ENCODE peak calls at places on chromosomes 13 and 19, in six cellular contexts. Z, Q, B, P, W and S are unnamed samples.

GRCh38 chr13:39688699-39689405 is 33.4 kb downstream of the COG6 start:
- DNase-seq in Z (peak; percentile 54), Q (no peak), B (no peak), P (peak; percentile 66), W (no peak), S (no peak)

GRCh38 chr13:98879965-98880364 is 97.9 kb downstream of the DOCK9 start:
- DNase-seq in Z (no peak), Q (no peak), B (no peak), P (no peak), W (no peak), S (no peak)

GRCh38 chr13:40394304-40394983 is 272.0 kb downstream of the FOXO1 start:
- DNase-seq in Z (no peak), Q (no peak), B (no peak), P (no peak), W (no peak), S (no peak)

GRCh38 chr19:45402469-45403070 is 2.3 kb downstream of the PPP1R13L start:
- DNase-seq in Z (no peak), Q (no peak), B (no peak), P (peak; percentile 37), W (peak; percentile 77), S (peak; percentile 85)

GRCh38 chr13:37501187-37501586 is 97.4 kb downstream of the POSTN start:
- DNase-seq in Z (peak; percentile 15), Q (no peak), B (no peak), P (no peak), W (no peak), S (no peak)

GRCh38 chr19:40717325-40717879 is 490 bp downstream of the ITPKC start:
- DNase-seq in Z (no peak), Q (no peak), B (no peak), P (no peak), W (no peak), S (no peak)

GRCh38 chr19:19627716-19628498 is at the start of gene LPAR2:
- DNase-seq in Z (no peak), Q (no peak), B (peak; percentile 46), P (no peak), W (peak; percentile 86), S (peak; percentile 78)

GRCh38 chr13:43293986-43294880 is 270.8 kb downstream of the DNAJC15 start:
- DNase-seq in Z (peak; percentile 43), Q (no peak), B (no peak), P (peak; percentile 74), W (no peak), S (no peak)

GRCh38 chr13:28564030-28564429 is 69.1 kb upstream of the FLT1 start:
- DNase-seq in Z (no peak), Q (no peak), B (no peak), P (no peak), W (peak; percentile 72), S (no peak)

GRCh38 chr19:45879055-45879454 is 6.9 kb downstream of the IRF2BP1 start:
- DNase-seq in Z (no peak), Q (no peak), B (no peak), P (no peak), W (no peak), S (no peak)

GRCh38 chr19:29685326-29685725 is 20.1 kb downstream of the PLEKHF1 start:
- DNase-seq in Z (no peak), Q (no peak), B (no peak), P (no peak), W (no peak), S (no peak)

GRCh38 chr19:49631279-49631588 is 8.7 kb downstream of the RRAS start:
- DNase-seq in Z (no peak), Q (no peak), B (no peak), P (no peak), W (no peak), S (no peak)

GRCh38 chr13:59016250-59016649 is 1147.5 kb downstream of the DIAPH3 start:
- DNase-seq in Z (no peak), Q (no peak), B (no peak), P (peak; percentile 42), W (no peak), S (no peak)

GRCh38 chr19:10193666-10194499 is 870 bp downstream of the DNMT1 start:
- DNase-seq in Z (peak; percentile 76), Q (no peak), B (peak; percentile 3), P (peak; percentile 64), W (peak; percentile 57), S (peak; percentile 48)

GRCh38 chr19:45478454-45479238 is 10.8 kb downstream of the FOSB start:
- DNase-seq in Z (peak; percentile 96), Q (no peak), B (peak; percentile 92), P (peak; percentile 94), W (peak; percentile 89), S (peak; percentile 91)

GRCh38 chr13:90680826-90681225 is 666.7 kb upstream of the MIR17HG start:
- DNase-seq in Z (no peak), Q (no peak), B (no peak), P (no peak), W (no peak), S (no peak)

GRCh38 chr19:46728693-46729339 is 11.9 kb upstream of the PRKD2 start:
- DNase-seq in Z (peak; percentile 44), Q (no peak), B (peak; percentile 43), P (peak; percentile 57), W (peak; percentile 57), S (peak; percentile 77)

GRCh38 chr19:55352040-55352439 is 2.5 kb downstream of the COX6B2 start:
- DNase-seq in Z (no peak), Q (no peak), B (no peak), P (no peak), W (no peak), S (no peak)

GRCh38 chr13:59360108-59360507 is 803.6 kb downstream of the DIAPH3 start:
- DNase-seq in Z (no peak), Q (no peak), B (no peak), P (no peak), W (peak; percentile 41), S (no peak)

GRCh38 chr19:39915848-39916215 is 18.6 kb downstream of the FCGBP start:
- DNase-seq in Z (no peak), Q (no peak), B (no peak), P (no peak), W (no peak), S (no peak)

GRCh38 chr19:16326401-16327130 is 1.9 kb downstream of the KLF2 start:
- DNase-seq in Z (no peak), Q (no peak), B (no peak), P (peak; percentile 47), W (no peak), S (peak; percentile 67)

GRCh38 chr13:113126265-113127150 is 3.9 kb downstream of the F10 start:
- DNase-seq in Z (no peak), Q (no peak), B (no peak), P (no peak), W (no peak), S (no peak)

GRCh38 chr19:41882568-41883462 is at the start of gene ARHGEF1:
- DNase-seq in Z (no peak), Q (no peak), B (no peak), P (peak; percentile 12), W (no peak), S (no peak)

GRCh38 chr13:68727165-68727564 is 1380.5 kb upstream of the ATXN8OS start:
- DNase-seq in Z (peak; percentile 0), Q (no peak), B (no peak), P (no peak), W (no peak), S (no peak)

GRCh38 chr19:49512970-49513745 is 697 bp downstream of the FCGRT start:
- DNase-seq in Z (no peak), Q (no peak), B (peak; percentile 53), P (peak; percentile 40), W (peak; percentile 18), S (peak; percentile 82)

GRCh38 chr19:33530261-33530660 is 8.7 kb upstream of the PEPD start:
- DNase-seq in Z (no peak), Q (no peak), B (no peak), P (no peak), W (no peak), S (no peak)

GRCh38 chr19:4969772-4970531 is 1.0 kb downstream of the KDM4B start:
- DNase-seq in Z (no peak), Q (no peak), B (peak; percentile 21), P (peak; percentile 65), W (no peak), S (no peak)
- H3K23ac ChIP-seq in Z (peak overlapping the region; percentile 86), Q (no peak overlapping the region), B (peak overlapping the region; percentile 6), P (peak overlapping the region; percentile 63), W (peak overlapping the region; percentile 42), S (no peak overlapping the region)

GRCh38 chr13:78382481-78382880 is 220.9 kb downstream of the POU4F1 start:
- DNase-seq in Z (no peak), Q (no peak), B (no peak), P (no peak), W (no peak), S (no peak)

GRCh38 chr13:78382946-78383542 is 220.3 kb downstream of the POU4F1 start:
- DNase-seq in Z (no peak), Q (no peak), B (no peak), P (no peak), W (no peak), S (no peak)

DNA sequence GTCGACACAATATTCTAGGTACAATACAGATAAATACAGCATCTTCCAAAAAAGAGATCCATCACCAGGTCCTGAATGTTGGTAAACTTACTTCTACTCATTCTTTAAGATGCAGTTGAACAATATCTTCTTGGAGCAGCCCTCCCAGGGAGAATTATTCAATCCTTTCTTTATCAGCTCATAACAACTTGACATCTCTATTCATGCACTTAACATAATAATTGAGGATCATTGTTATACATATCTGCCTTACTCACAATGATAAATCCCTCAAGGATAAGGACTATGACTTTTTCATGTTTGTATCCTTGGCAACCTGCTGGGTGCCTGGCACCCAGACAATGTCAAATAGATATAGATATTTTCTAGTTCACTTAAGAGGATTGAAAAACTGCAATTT is 219.5 kb downstream of the POU4F1 start:
- DNase-seq in Z (no peak), Q (no peak), B (no peak), P (no peak), W (no peak), S (no peak)
- H2AFZ ChIP-seq in Z (no peak overlapping the region), Q (no peak overlapping the region), B (no peak overlapping the region), P (no peak overlapping the region), W (no peak overlapping the region), S (no peak overlapping the region)

DNA sequence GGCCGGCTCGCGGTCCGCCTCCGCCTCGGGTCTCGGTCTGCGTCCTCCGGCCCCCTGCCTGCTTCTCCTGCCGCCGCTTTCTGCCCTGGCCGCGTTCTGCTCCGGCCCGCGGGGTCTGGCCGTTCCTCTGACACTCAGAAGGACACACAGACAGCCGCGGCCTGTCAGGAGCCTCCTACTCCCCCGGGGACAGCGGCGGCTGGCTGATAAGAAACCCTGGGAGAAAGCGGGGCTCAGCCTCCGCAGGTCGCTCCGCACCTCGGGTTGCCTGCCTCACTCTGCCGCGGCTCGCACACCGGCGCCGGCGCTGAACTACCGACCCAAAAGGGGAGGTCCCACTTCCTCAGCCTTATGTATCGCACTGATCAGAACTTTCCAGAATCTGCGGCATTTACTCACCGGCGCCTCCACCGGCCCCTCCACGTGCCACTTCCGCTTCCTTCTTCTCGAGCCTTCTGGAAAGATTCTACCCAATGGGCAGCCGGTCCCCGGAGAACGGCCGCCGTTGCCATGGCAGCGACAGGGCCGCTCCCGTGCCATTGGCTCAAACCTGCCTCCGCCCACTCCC is at the start of gene HSPH1:
- DNase-seq in Z (peak; percentile 97), Q (peak; percentile 89), B (peak; percentile 95), P (peak; percentile 99), W (peak; percentile 99), S (peak; percentile 98)
- H3K23ac ChIP-seq in Z (peak within 1 kb of the TSS; percentile 84), Q (no peak within 1 kb of the TSS), B (peak within 1 kb of the TSS; percentile 97), P (peak within 1 kb of the TSS; percentile 96), W (no peak within 1 kb of the TSS), S (no peak within 1 kb of the TSS)

DNA sequence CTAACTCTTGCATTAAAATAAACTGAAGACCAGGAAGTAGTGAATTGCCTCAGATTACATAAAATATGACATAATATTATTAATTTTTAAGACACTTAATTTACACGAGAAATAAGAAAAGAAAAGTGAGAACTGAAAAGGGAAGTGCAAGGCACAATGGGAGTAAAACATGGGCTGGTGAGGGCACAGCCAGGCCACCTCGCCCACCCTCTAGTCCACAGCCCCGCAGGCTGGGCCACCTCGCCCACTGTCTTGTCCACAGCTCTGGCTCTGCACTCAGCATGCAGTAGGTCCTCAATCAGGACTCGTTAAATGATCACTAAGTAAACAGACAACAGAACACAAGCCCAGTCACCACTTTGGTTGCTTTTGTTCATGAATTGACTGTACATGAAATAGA is 67.8 kb upstream of the ARHGEF7 start:
- DNase-seq in Z (no peak), Q (no peak), B (no peak), P (no peak), W (no peak), S (no peak)
- H2AFZ ChIP-seq in Z (no peak overlapping the region), Q (no peak overlapping the region), B (no peak overlapping the region), P (no peak overlapping the region), W (no peak overlapping the region), S (no peak overlapping the region)